ENCODE peak calls at places on chromosome 5, in four cellular contexts. B is keratinocyte, S is IMR-90, Y is K562. G is an unnamed sample.

GRCh38 chr5:96113170-96113939 is 151.7 kb upstream of the ELL2 start:
- DNase-seq in B (no peak), S (no peak), Y (no peak), G (no peak)

GRCh38 chr5:130550553-130550940 is 614.5 kb downstream of the HINT1 start:
- DNase-seq in B (no peak), S (no peak), Y (no peak), G (peak; percentile 2)

GRCh38 chr5:6676702-6677101 is 36.5 kb upstream of the TENT4A start:
- DNase-seq in B (no peak), S (peak; percentile 48), Y (no peak), G (no peak)

GRCh38 chr5:53603009-53603687 is 42.7 kb downstream of the NDUFS4 start:
- DNase-seq in B (no peak), S (peak; percentile 52), Y (no peak), G (no peak)

GRCh38 chr5:115850771-115851416 is 9.2 kb downstream of the AP3S1 start:
- DNase-seq in B (no peak), S (peak; percentile 66), Y (no peak), G (peak; percentile 79)

GRCh38 chr5:97986069-97986468 is 787.4 kb upstream of the RGMB start:
- DNase-seq in B (no peak), S (peak; percentile 60), Y (no peak), G (peak; percentile 9)

GRCh38 chr5:116583085-116583766 is 8.6 kb upstream of the SEMA6A start:
- DNase-seq in B (peak; percentile 19), S (peak; percentile 4), Y (no peak), G (peak; percentile 76)

GRCh38 chr5:138874241-138874640 is 894 bp downstream of the LRRTM2 start:
- DNase-seq in B (no peak), S (peak; percentile 27), Y (no peak), G (no peak)

GRCh38 chr5:115559524-115559923 is 14.9 kb upstream of the FEM1C start:
- DNase-seq in B (no peak), S (peak; percentile 82), Y (no peak), G (no peak)

GRCh38 chr5:74122979-74123575 is 497.1 kb downstream of the ARHGEF28 start:
- DNase-seq in B (no peak), S (no peak), Y (no peak), G (no peak)

GRCh38 chr5:90802695-90803317 is 244.2 kb downstream of the ADGRV1 start:
- DNase-seq in B (no peak), S (peak; percentile 32), Y (peak; percentile 36), G (peak; percentile 55)

GRCh38 chr5:118692811-118693342 is 295.5 kb downstream of the DTWD2 start:
- DNase-seq in B (no peak), S (no peak), Y (no peak), G (no peak)

GRCh38 chr5:1779021-1779680 is 20.5 kb downstream of the MRPL36 start:
- DNase-seq in B (no peak), S (no peak), Y (no peak), G (no peak)

GRCh38 chr5:112669328-112669963 is 68.2 kb upstream of the APC start:
- DNase-seq in B (no peak), S (no peak), Y (no peak), G (no peak)

GRCh38 chr5:179257190-179257741 is 88.0 kb downstream of the ADAMTS2 start:
- DNase-seq in B (no peak), S (no peak), Y (no peak), G (no peak)

GRCh38 chr5:145499483-145499882 is 335.7 kb downstream of the PRELID2 start:
- DNase-seq in B (no peak), S (peak; percentile 39), Y (no peak), G (no peak)

GRCh38 chr5:50711280-50711679 is 44.8 kb downstream of the PARP8 start:
- DNase-seq in B (no peak), S (peak; percentile 8), Y (no peak), G (no peak)

GRCh38 chr5:7884491-7885273 is 15.7 kb downstream of the MTRR start:
- DNase-seq in B (no peak), S (no peak), Y (no peak), G (no peak)

GRCh38 chr5:158848634-158849033 is 251.1 kb downstream of the EBF1 start:
- DNase-seq in B (no peak), S (no peak), Y (no peak), G (no peak)

GRCh38 chr5:176902102-176902814 is 3.1 kb upstream of the HK3 start:
- DNase-seq in B (no peak), S (no peak), Y (no peak), G (no peak)

GRCh38 chr5:151214614-151215545 is 9.0 kb downstream of the CCDC69 start:
- DNase-seq in B (no peak), S (no peak), Y (no peak), G (no peak)

GRCh38 chr5:163917741-163918140 is 412.3 kb downstream of the MAT2B start:
- DNase-seq in B (no peak), S (peak; percentile 8), Y (no peak), G (no peak)

GRCh38 chr5:112957970-112958773 is 18.4 kb upstream of the DCP2 start:
- DNase-seq in B (no peak), S (peak; percentile 98), Y (no peak), G (peak; percentile 96)

GRCh38 chr5:174323878-174324281 is 278.4 kb downstream of the NSG2 start:
- DNase-seq in B (no peak), S (peak; percentile 58), Y (peak; percentile 46), G (no peak)

GRCh38 chr5:158644301-158644700 is 455.4 kb downstream of the EBF1 start:
- DNase-seq in B (no peak), S (no peak), Y (no peak), G (no peak)

GRCh38 chr5:31630931-31631330 is 8.0 kb upstream of the PDZD2 start:
- DNase-seq in B (no peak), S (no peak), Y (no peak), G (no peak)

GRCh38 chr5:110267714-110268113 is 458.8 kb downstream of the TMEM232 start:
- DNase-seq in B (no peak), S (no peak), Y (no peak), G (no peak)

GRCh38 chr5:91255396-91256141 is 127.5 kb downstream of the ARRDC3 start:
- DNase-seq in B (no peak), S (no peak), Y (no peak), G (no peak)

GRCh38 chr5:35131723-35132122 is 84.0 kb upstream of the AGXT2 start:
- DNase-seq in B (no peak), S (peak; percentile 55), Y (no peak), G (no peak)

GRCh38 chr5:176420972-176421544 is 4.7 kb upstream of the CLTB start:
- DNase-seq in B (no peak), S (no peak), Y (no peak), G (no peak)

GRCh38 chr5:156529902-156530301 is 202.9 kb downstream of the SGCD start:
- DNase-seq in B (no peak), S (peak; percentile 7), Y (no peak), G (no peak)

GRCh38 chr5:81269751-81270686 is 31.4 kb upstream of the ZCCHC9 start:
- DNase-seq in B (no peak), S (no peak), Y (no peak), G (no peak)

GRCh38 chr5:80408475-80408875 is 611 bp downstream of the ZFYVE16 start:
- DNase-seq in B (no peak), S (peak; percentile 38), Y (peak; percentile 67), G (peak; percentile 73)

GRCh38 chr5:134533115-134533815 is 7.8 kb downstream of the JADE2 start:
- DNase-seq in B (no peak), S (no peak), Y (no peak), G (no peak)

GRCh38 chr5:16727937-16728336 is 111.1 kb upstream of the RETREG1 start:
- DNase-seq in B (no peak), S (no peak), Y (no peak), G (peak; percentile 78)
- H3K4me3 ChIP-seq in B (no peak overlapping the region), S (no peak overlapping the region), Y (no peak overlapping the region), G (no peak overlapping the region)

GRCh38 chr5:154727361-154727760 is 27.8 kb upstream of the LARP1 start:
- DNase-seq in B (no peak), S (no peak), Y (no peak), G (no peak)

GRCh38 chr5:154721476-154722058 is 33.6 kb upstream of the LARP1 start:
- DNase-seq in B (no peak), S (no peak), Y (no peak), G (no peak)

GRCh38 chr5:154723740-154724505 is 31.3 kb upstream of the LARP1 start:
- DNase-seq in B (no peak), S (peak; percentile 81), Y (peak; percentile 28), G (no peak)

GRCh38 chr5:154722936-154723335 is 32.2 kb upstream of the LARP1 start:
- DNase-seq in B (no peak), S (no peak), Y (no peak), G (no peak)

DNA sequence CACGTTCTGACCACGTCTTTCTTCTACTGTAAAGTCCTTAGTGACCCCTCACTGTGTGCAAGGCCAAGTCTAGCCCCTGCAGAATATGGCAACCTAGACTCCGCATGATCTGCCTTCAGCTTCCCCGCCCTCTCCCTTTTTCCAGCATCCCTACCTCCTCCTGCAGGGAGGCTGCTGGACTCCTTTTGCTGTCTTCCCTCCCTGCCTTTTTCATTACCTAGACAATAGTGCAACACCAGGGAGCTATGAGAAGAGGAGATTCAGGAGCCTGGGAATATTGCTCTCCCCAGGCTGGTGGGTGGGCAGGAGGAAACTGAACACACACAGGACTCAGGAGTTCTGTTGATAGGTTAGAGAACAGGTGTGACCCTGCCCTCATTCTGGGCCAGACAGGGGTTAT is 33.1 kb upstream of the LARP1 start:
- DNase-seq in B (no peak), S (no peak), Y (no peak), G (no peak)
- H3K9me1 ChIP-seq in B (no peaks in the 10 kb centered on the region), S (no peaks in the 10 kb centered on the region), Y (no peaks in the 10 kb centered on the region), G (no peaks in the 10 kb centered on the region)

DNA sequence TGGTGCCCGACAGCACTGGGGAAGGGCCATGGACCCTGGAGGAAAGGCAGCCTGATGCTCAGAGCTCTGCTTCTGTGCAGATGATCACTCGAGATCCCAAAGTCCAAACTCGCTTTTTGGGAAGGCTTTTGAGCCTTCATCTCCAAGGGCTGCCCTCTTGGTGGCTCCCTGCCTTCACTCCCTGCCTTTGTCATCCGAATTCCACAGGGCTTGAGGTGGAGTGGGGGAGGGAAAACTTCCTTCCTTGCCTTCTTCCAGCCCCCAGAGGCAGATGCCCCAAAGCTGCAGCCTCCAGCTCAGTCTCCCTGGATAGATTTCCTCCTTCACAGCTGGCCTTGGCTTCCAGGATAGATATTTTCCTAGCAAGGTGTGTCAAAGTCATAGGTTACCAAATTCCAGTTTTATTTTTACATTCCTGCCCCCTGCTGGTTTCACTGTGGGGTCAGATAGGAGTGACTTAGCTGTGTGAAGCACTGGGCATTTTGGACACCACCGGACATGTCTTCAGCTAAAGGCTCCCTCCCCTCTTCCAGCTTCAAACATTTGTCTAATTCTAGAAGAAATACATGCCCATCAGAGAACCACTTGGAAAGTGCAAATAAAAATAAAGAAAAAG is 268.2 kb downstream of the HSPA4 start:
- DNase-seq in B (no peak), S (no peak), Y (no peak), G (no peak)
- TF ChIP-seq CTCF in B (no peak), S (peak; percentile 1), Y (peak; percentile 30), G (peak; percentile 6)

GRCh38 chr5:57780306-57780958 is 297.8 kb upstream of the ACTBL2 start:
- DNase-seq in B (no peak), S (peak; percentile 20), Y (no peak), G (peak; percentile 93)
- H3K4me3 ChIP-seq in B (no peak overlapping the region), S (no peak overlapping the region), Y (no peak overlapping the region), G (no peak overlapping the region)

G was measured in endothelial cell of umbilical vein.